ENCODE peak calls at places on chromosomes 12 and 14, in six cellular contexts. One of them, this sample, is unnamed.
A peak's percentile ranks its signal among the peaks of the same experiment; 100 is the strongest.

GRCh38 chr14:71371711-71372396 is 464.6 kb downstream of the PCNX1 start:
- DNase-seq in sigmoid colon: no peak
- DNase-seq in astrocyte: peak; percentile 78
- DNase-seq in spleen: no peak
- DNase-seq in heart left ventricle: no peak
- DNase-seq in tibial artery: no peak
- DNase-seq in this sample: peak; percentile 94

GRCh38 chr12:26196424-26196722 is 1.0 kb downstream of the SSPN start:
- DNase-seq in tibial artery: no peak
- DNase-seq in heart left ventricle: no peak
- DNase-seq in sigmoid colon: no peak
- DNase-seq in spleen: no peak
- DNase-seq in astrocyte: peak; percentile 42
- DNase-seq in this sample: no peak

GRCh38 chr12:2615665-2616387 is 178.9 kb upstream of the FKBP4 start:
- DNase-seq in tibial artery: no peak
- DNase-seq in heart left ventricle: peak; percentile 62
- DNase-seq in spleen: peak; percentile 52
- DNase-seq in astrocyte: peak; percentile 85
- DNase-seq in sigmoid colon: no peak
- DNase-seq in this sample: no peak

GRCh38 chr12:123983822-123984485 is 10.9 kb downstream of the ZNF664 start:
- DNase-seq in sigmoid colon: no peak
- DNase-seq in heart left ventricle: no peak
- DNase-seq in astrocyte: peak; percentile 40
- DNase-seq in spleen: no peak
- DNase-seq in tibial artery: peak; percentile 53
- DNase-seq in this sample: peak; percentile 60

GRCh38 chr12:94979941-94980340 is 23.6 kb downstream of the NDUFA12 start:
- DNase-seq in astrocyte: no peak
- DNase-seq in heart left ventricle: no peak
- DNase-seq in sigmoid colon: no peak
- DNase-seq in spleen: no peak
- DNase-seq in tibial artery: no peak
- DNase-seq in this sample: no peak

GRCh38 chr14:91509083-91509877 is 830 bp downstream of the PPP4R3A start:
- DNase-seq in astrocyte: no peak
- DNase-seq in sigmoid colon: peak; percentile 71
- DNase-seq in tibial artery: no peak
- DNase-seq in spleen: peak; percentile 90
- DNase-seq in heart left ventricle: peak; percentile 50
- DNase-seq in this sample: peak; percentile 26

GRCh38 chr14:65860956-65861631 is 448.6 kb downstream of the FUT8 start:
- DNase-seq in sigmoid colon: no peak
- DNase-seq in astrocyte: no peak
- DNase-seq in heart left ventricle: no peak
- DNase-seq in tibial artery: no peak
- DNase-seq in spleen: no peak
- DNase-seq in this sample: no peak

GRCh38 chr14:94143239-94143638 is 13.8 kb upstream of the IFI27L2 start:
- DNase-seq in heart left ventricle: no peak
- DNase-seq in sigmoid colon: no peak
- DNase-seq in astrocyte: no peak
- DNase-seq in spleen: no peak
- DNase-seq in tibial artery: no peak
- DNase-seq in this sample: peak; percentile 21

GRCh38 chr12:93773122-93773871 is 96.1 kb downstream of the CRADD start:
- DNase-seq in spleen: no peak
- DNase-seq in tibial artery: no peak
- DNase-seq in heart left ventricle: peak; percentile 33
- DNase-seq in astrocyte: peak; percentile 70
- DNase-seq in sigmoid colon: no peak
- DNase-seq in this sample: no peak

GRCh38 chr14:105338392-105338791 is 23.8 kb downstream of the PACS2 start:
- DNase-seq in spleen: peak; percentile 69
- DNase-seq in astrocyte: no peak
- DNase-seq in heart left ventricle: no peak
- DNase-seq in sigmoid colon: no peak
- DNase-seq in tibial artery: no peak
- DNase-seq in this sample: no peak

GRCh38 chr12:130764073-130764472 is 48.0 kb upstream of the RIMBP2 start:
- DNase-seq in heart left ventricle: no peak
- DNase-seq in astrocyte: peak; percentile 21
- DNase-seq in sigmoid colon: peak; percentile 2
- DNase-seq in spleen: no peak
- DNase-seq in tibial artery: no peak
- DNase-seq in this sample: peak; percentile 4

GRCh38 chr12:130762319-130762675 is 46.2 kb upstream of the RIMBP2 start:
- DNase-seq in tibial artery: no peak
- DNase-seq in spleen: no peak
- DNase-seq in astrocyte: no peak
- DNase-seq in heart left ventricle: no peak
- DNase-seq in sigmoid colon: peak; percentile 61
- DNase-seq in this sample: no peak

GRCh38 chr12:130764475-130765185 is 48.5 kb upstream of the RIMBP2 start:
- DNase-seq in heart left ventricle: no peak
- DNase-seq in spleen: no peak
- DNase-seq in astrocyte: peak; percentile 49
- DNase-seq in sigmoid colon: peak; percentile 28
- DNase-seq in tibial artery: no peak
- DNase-seq in this sample: peak; percentile 25

GRCh38 chr12:130765186-130765659 is 49.1 kb upstream of the RIMBP2 start:
- DNase-seq in tibial artery: no peak
- DNase-seq in sigmoid colon: no peak
- DNase-seq in heart left ventricle: no peak
- DNase-seq in spleen: no peak
- DNase-seq in astrocyte: peak; percentile 45
- DNase-seq in this sample: peak; percentile 5

DNA sequence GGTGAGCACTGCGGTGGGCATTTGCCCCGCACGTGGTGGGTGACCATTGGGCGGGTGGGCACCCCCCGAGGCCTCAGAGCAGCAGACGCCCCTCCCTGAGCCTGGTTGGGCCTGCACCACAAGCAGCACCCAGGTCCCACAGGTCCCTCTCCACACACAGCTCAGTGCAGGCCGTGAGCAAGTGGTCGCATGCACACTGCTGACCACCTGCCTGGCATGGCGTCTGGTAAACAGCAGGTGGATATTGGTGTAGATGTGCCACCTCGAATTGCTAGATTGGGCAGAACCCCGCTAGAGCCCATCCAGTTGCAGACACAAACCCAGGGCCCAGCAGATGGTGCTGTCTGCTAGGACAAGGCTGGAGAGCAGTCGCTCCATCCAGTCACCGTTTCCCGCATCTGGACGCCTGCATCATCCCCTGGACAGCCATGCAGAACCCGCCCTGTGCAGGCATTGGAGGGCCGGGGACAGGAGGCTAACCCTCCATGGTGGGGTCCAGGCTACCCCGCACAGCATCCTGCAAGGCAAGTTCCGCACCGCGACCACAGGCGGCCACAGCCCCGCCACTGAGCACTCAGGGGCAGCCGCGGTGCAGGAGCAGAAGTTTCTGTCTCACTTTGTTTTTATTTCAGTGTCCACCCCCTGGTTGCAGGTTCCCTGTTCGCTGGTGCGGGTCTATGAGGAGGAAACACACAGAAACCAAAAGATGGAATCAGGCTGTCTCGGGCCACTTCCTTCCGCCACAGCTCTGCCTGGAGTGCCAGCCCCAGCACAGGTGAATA is 45.6 kb upstream of the RIMBP2 start:
- DNase-seq in astrocyte: peak; percentile 14
- DNase-seq in spleen: peak; percentile 79
- DNase-seq in sigmoid colon: peak; percentile 57
- DNase-seq in heart left ventricle: peak; percentile 53
- DNase-seq in tibial artery: no peak
- DNase-seq in this sample: peak; percentile 59
- H3K4me3 ChIP-seq in astrocyte: no peak overlapping the region
- H3K4me3 ChIP-seq in spleen: no peak overlapping the region
- H3K4me3 ChIP-seq in sigmoid colon: no peak overlapping the region
- H3K4me3 ChIP-seq in heart left ventricle: no peak overlapping the region
- H3K4me3 ChIP-seq in tibial artery: no peak overlapping the region
- H3K4me3 ChIP-seq in this sample: no peak overlapping the region

GRCh38 chr12:90441431-90441830 is 513.5 kb downstream of the CCER1 start:
- DNase-seq in spleen: no peak
- DNase-seq in sigmoid colon: no peak
- DNase-seq in astrocyte: no peak
- DNase-seq in heart left ventricle: no peak
- DNase-seq in tibial artery: no peak
- DNase-seq in this sample: no peak
- TF ChIP-seq CTCF in spleen: no peak
- TF ChIP-seq CTCF in sigmoid colon: no peak
- TF ChIP-seq CTCF in astrocyte: no peak
- TF ChIP-seq CTCF in heart left ventricle: no peak
- TF ChIP-seq CTCF in tibial artery: no peak
- TF ChIP-seq CTCF in this sample: no peak

GRCh38 chr14:42428996-42429395 is 822.3 kb downstream of the LRFN5 start:
- DNase-seq in sigmoid colon: no peak
- DNase-seq in heart left ventricle: no peak
- DNase-seq in tibial artery: no peak
- DNase-seq in astrocyte: no peak
- DNase-seq in spleen: no peak
- DNase-seq in this sample: peak; percentile 35

GRCh38 chr14:42424501-42424900 is 817.8 kb downstream of the LRFN5 start:
- DNase-seq in spleen: no peak
- DNase-seq in astrocyte: no peak
- DNase-seq in heart left ventricle: no peak
- DNase-seq in tibial artery: no peak
- DNase-seq in sigmoid colon: no peak
- DNase-seq in this sample: peak; percentile 28

DNA sequence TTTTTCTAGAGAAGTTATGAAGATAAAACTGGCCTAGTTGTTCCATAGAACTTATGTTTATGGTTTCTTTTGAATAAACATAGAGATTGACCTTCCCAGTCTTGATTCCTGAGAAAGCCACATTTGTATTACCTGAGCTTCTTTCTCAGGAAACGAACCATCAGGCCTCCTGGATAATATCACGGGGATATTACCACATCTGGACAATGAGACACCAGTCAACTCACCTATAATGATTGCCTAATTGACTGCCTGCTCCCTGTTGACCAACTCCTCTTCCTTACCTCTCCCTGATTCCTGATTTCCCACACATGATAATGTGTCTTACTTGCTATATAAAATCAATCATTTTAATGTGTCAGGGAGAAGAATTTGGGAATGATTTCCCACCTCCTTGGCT is 822.7 kb downstream of the LRFN5 start:
- DNase-seq in spleen: no peak
- DNase-seq in heart left ventricle: no peak
- DNase-seq in astrocyte: no peak
- DNase-seq in tibial artery: no peak
- DNase-seq in sigmoid colon: no peak
- DNase-seq in this sample: peak; percentile 16
- H3K36me3 ChIP-seq in spleen: no peaks in the 10 kb centered on the region
- H3K36me3 ChIP-seq in heart left ventricle: no peaks in the 10 kb centered on the region
- H3K36me3 ChIP-seq in astrocyte: no peaks in the 10 kb centered on the region
- H3K36me3 ChIP-seq in tibial artery: no peaks in the 10 kb centered on the region
- H3K36me3 ChIP-seq in sigmoid colon: no peaks in the 10 kb centered on the region
- H3K36me3 ChIP-seq in this sample: no peaks in the 10 kb centered on the region

DNA sequence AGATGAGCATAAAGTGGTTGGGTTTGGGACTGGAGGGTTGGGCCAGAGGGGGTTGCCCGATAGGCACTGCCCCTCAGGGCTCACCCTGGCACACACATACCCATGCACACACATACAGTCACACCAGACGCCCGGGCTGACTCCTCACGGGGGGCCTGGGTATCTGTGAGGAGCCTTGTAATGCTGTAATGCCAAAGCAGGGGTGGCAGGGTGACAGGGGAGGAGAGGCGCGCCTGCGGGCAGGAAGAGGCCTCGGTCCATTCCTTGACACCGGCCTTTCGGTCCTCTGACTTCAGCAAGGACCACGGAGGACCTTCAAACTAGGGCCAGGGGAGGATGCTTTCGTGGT is 375 bp downstream of the FAIM2 start:
- DNase-seq in astrocyte: no peak
- DNase-seq in sigmoid colon: peak; percentile 66
- DNase-seq in spleen: peak; percentile 37
- DNase-seq in heart left ventricle: no peak
- DNase-seq in tibial artery: no peak
- DNase-seq in this sample: no peak
- H3K4me3 ChIP-seq in astrocyte: peak overlapping the region; percentile 23
- H3K4me3 ChIP-seq in sigmoid colon: peak overlapping the region; percentile 43
- H3K4me3 ChIP-seq in spleen: peak overlapping the region; percentile 38
- H3K4me3 ChIP-seq in heart left ventricle: peak overlapping the region; percentile 33
- H3K4me3 ChIP-seq in tibial artery: peak overlapping the region; percentile 38
- H3K4me3 ChIP-seq in this sample: no peak overlapping the region

GRCh38 chr12:43882578-43883178 is 46.8 kb downstream of the TMEM117 start:
- DNase-seq in heart left ventricle: no peak
- DNase-seq in astrocyte: peak; percentile 31
- DNase-seq in sigmoid colon: no peak
- DNase-seq in spleen: no peak
- DNase-seq in tibial artery: no peak
- DNase-seq in this sample: peak; percentile 59
- TF ChIP-seq CTCF in heart left ventricle: peak; percentile 84
- TF ChIP-seq CTCF in astrocyte: peak; percentile 96
- TF ChIP-seq CTCF in sigmoid colon: peak; percentile 73
- TF ChIP-seq CTCF in spleen: peak; percentile 66
- TF ChIP-seq CTCF in tibial artery: peak; percentile 75
- TF ChIP-seq CTCF in this sample: peak; percentile 69

DNA sequence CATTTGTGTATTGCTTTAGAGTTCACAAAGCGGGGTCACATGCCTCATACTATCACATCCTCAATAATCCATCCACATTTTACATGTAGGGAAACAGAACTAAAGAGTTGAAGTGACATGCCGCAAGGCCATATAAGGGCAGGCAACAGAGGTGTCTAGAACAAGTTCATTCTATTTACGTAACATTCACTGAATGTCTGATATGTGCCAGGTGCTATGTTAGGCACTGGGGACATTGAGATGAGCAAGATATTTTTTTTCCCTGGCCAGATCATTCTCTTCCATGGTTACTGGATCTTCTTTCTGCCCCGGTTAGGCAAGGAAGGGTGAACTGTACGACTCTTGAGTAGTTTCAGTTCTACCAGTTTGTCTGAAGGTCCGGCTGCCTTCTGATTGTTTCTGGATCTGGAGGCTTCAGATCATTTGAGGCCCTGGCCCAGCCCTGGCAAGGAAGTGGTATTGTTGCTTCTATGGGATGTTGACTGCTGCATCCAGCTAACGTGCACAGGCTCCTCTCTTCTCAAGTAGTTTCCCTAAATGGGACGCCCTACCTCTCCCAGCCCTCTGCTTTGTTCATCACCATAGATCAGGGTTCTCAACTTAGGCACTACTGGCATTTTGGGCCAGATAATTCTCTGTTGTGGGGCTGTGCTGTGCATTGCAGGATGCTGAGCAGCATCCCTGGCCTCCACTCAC is 12.1 kb downstream of the GPATCH2L start:
- DNase-seq in sigmoid colon: no peak
- DNase-seq in spleen: no peak
- DNase-seq in tibial artery: no peak
- DNase-seq in heart left ventricle: no peak
- DNase-seq in astrocyte: no peak
- DNase-seq in this sample: no peak
- H3K36me3 ChIP-seq in sigmoid colon: peaks cover 27% of the 10 kb centered on the region
- H3K36me3 ChIP-seq in spleen: peaks cover 2% of the 10 kb centered on the region
- H3K36me3 ChIP-seq in tibial artery: peaks cover 42% of the 10 kb centered on the region
- H3K36me3 ChIP-seq in heart left ventricle: peaks cover 13% of the 10 kb centered on the region
- H3K36me3 ChIP-seq in astrocyte: peaks cover 31% of the 10 kb centered on the region
- H3K36me3 ChIP-seq in this sample: peaks cover 8% of the 10 kb centered on the region

GRCh38 chr14:89027097-89027740 is 202.8 kb downstream of the TTC8 start:
- DNase-seq in heart left ventricle: peak; percentile 40
- DNase-seq in spleen: peak; percentile 91
- DNase-seq in sigmoid colon: peak; percentile 71
- DNase-seq in tibial artery: no peak
- DNase-seq in astrocyte: no peak
- DNase-seq in this sample: no peak
- H3K4me3 ChIP-seq in heart left ventricle: peak overlapping the region; percentile 51
- H3K4me3 ChIP-seq in spleen: peak overlapping the region; percentile 49
- H3K4me3 ChIP-seq in sigmoid colon: peak overlapping the region; percentile 60
- H3K4me3 ChIP-seq in tibial artery: peak overlapping the region; percentile 46
- H3K4me3 ChIP-seq in astrocyte: peak overlapping the region; percentile 78
- H3K4me3 ChIP-seq in this sample: peak overlapping the region; percentile 48

This sample was measured in bronchial epithelial cell.